ENCODE peak calls at places on chromosomes 6 and 20, in eight cellular contexts. B is breast epithelium, E is stomach, C is prostate gland, P is ovary, L is Peyer's patch, D is body of pancreas, Z is tibial nerve. H is an unnamed sample. For H3K27me3, the result is how much of the 10 kb centered on the place peaks cover.

GRCh38 chr6:135673671-135674309 is 176.2 kb upstream of the AHI1 start:
- DNase-seq in B (no peak), E (no peak), C (no peak), P (no peak), L (no peak), D (no peak), Z (no peak), H (no peak)

GRCh38 chr6:88403486-88403885 is 237.3 kb upstream of the CNR1 start:
- DNase-seq in B (no peak), E (no peak), C (no peak), P (no peak), L (no peak), D (no peak), Z (no peak), H (no peak)

GRCh38 chr6:80280258-80281010 is 174.0 kb downstream of the BCKDHB start:
- DNase-seq in B (no peak), E (no peak), C (no peak), P (no peak), L (no peak), D (no peak), Z (no peak), H (no peak)

GRCh38 chr6:42029062-42029685 is 21.1 kb upstream of the TAF8 start:
- DNase-seq in B (no peak), E (no peak), C (no peak), P (no peak), L (no peak), D (no peak), Z (no peak), H (no peak)

GRCh38 chr6:157461000-157461915 is 80.3 kb downstream of the ZDHHC14 start:
- DNase-seq in B (no peak), E (no peak), C (no peak), P (no peak), L (no peak), D (peak), Z (no peak), H (no peak)

GRCh38 chr20:25042531-25043498 is 15.1 kb downstream of the ACSS1 start:
- DNase-seq in B (no peak), E (peak), C (no peak), P (no peak), L (peak), D (no peak), Z (no peak), H (no peak)

GRCh38 chr6:4727671-4728435 is 48.4 kb upstream of the CDYL start:
- DNase-seq in B (no peak), E (no peak), C (no peak), P (no peak), L (peak), D (no peak), Z (no peak), H (no peak)

GRCh38 chr6:20853828-20854227 is 319.6 kb downstream of the CDKAL1 start:
- DNase-seq in B (no peak), E (no peak), C (no peak), P (no peak), L (no peak), D (no peak), Z (no peak), H (no peak)

GRCh38 chr6:87756858-87757257 is 54.8 kb upstream of the AKIRIN2 start:
- DNase-seq in B (no peak), E (no peak), C (no peak), P (no peak), L (no peak), D (no peak), Z (no peak), H (no peak)

GRCh38 chr6:47096233-47096887 is 54.2 kb upstream of the ADGRF1 start:
- DNase-seq in B (no peak), E (no peak), C (no peak), P (no peak), L (no peak), D (no peak), Z (no peak), H (no peak)

GRCh38 chr6:9224539-9224938 is 789.2 kb upstream of the SLC35B3 start:
- DNase-seq in B (no peak), E (no peak), C (no peak), P (no peak), L (no peak), D (no peak), Z (no peak), H (no peak)

DNA sequence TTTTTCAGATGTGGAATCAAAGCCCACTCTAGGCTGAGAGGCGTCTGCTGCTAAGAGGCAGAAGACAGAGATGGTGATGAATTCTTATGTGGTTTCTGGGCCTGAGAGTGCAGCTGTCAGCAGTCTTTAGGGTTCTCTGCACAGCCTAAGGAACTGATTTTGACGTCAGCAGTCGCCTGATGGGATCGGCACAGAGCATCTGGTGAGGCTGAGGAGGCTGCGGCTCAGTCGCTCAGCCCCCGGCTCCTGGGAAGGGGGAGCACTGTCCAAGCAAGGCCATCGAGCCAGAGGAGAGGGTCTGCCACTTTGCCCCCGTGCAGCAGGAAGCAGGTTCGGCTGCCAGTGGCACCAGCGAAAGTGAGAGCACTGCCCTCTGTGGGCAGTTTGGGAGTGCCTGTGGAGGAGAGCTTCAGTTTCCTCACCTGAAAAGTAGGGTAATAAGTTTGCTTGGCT is 92.5 kb downstream of the TCP11 start:
- DNase-seq in B (no peak), E (no peak), C (no peak), P (peak), L (peak), D (no peak), Z (no peak), H (no peak)
- TF ChIP-seq POLR2A in B (no peak), E (no peak), C (no peak), P (no peak), L (no peak), D (peak), Z (peak), H (no peak)

GRCh38 chr20:63252157-63252780 is 2.0 kb downstream of the NKAIN4 start:
- DNase-seq in B (no peak), E (no peak), C (no peak), P (no peak), L (no peak), D (no peak), Z (no peak), H (no peak)

GRCh38 chr20:63254536-63255384 is 497 bp upstream of the NKAIN4 start:
- DNase-seq in B (no peak), E (no peak), C (no peak), P (no peak), L (no peak), D (no peak), Z (no peak), H (no peak)

GRCh38 chr20:63254237-63254535 is at the start of gene NKAIN4:
- DNase-seq in B (no peak), E (no peak), C (no peak), P (no peak), L (no peak), D (no peak), Z (no peak), H (no peak)

GRCh38 chr20:63253065-63253437 is 1.2 kb downstream of the NKAIN4 start:
- DNase-seq in B (no peak), E (no peak), C (no peak), P (no peak), L (no peak), D (no peak), Z (no peak), H (no peak)

GRCh38 chr20:63253438-63254236 is 626 bp downstream of the NKAIN4 start:
- DNase-seq in B (no peak), E (no peak), C (no peak), P (no peak), L (no peak), D (no peak), Z (no peak), H (no peak)
- H3K27me3 ChIP-seq in B (under half), E (half or more), C (under half), P (under half), L (under half), D (under half), Z (under half), H (under half)

DNA sequence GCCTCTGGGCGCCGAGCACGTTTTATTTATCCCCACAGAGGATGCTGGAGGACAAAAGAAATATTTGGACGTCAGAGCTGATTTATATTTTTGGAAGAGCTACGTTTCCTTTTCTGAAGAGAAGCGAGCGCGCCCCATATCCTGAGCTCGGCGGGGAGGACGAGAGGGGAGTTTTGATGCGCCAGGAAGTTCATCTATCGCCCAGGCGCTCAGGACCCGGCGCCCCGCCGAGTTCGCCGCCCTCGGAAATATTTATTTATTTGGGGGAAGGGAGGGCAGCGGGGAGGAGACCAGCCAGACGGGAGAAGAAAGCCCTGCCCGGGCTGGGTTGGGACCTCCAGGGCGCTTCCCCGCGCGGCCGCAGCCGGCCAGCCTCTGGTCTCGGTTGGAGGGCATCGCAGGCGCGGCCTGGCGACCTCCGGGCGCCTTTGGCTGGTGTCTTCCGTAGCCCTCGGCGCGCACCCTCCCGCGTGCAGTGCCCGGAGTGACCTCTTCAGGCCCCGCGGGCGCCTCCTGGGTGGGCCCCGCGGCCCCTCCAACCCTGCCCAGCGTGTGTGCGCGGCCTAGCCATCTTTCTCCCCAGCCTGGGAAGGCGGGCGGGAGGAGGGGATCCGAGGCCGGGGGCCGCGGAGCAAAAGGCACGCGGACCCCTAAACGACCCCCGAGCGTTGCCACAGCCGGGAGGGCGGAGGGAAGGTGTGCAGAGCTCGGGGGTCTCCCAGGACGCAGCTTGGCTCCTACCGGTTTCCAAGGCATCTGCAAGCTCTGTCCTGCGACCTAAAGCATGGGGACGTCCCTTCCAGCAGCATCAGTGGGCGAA is 5.4 kb upstream of the FOXF2 start:
- DNase-seq in B (no peak), E (no peak), C (no peak), P (no peak), L (no peak), D (no peak), Z (no peak), H (no peak)
- TF ChIP-seq POLR2A in B (no peak), E (no peak), C (no peak), P (no peak), L (no peak), D (no peak), Z (no peak), H (no peak)

GRCh38 chr20:63097336-63097831 is 90.6 kb upstream of the BHLHE23 start:
- DNase-seq in B (no peak), E (no peak), C (no peak), P (no peak), L (peak), D (no peak), Z (no peak), H (no peak)
- H3K27me3 ChIP-seq in B (under half), E (half or more), C (under half), P (under half), L (under half), D (under half), Z (under half), H (under half)

GRCh38 chr20:3407426-3408250 is at the start of gene DNAAF9:
- DNase-seq in B (peak), E (peak), C (peak), P (peak), L (peak), D (peak), Z (peak), H (peak)
- TF ChIP-seq POLR2A in B (no peak), E (no peak), C (peak), P (peak), L (peak), D (peak), Z (peak), H (no peak)

DNA sequence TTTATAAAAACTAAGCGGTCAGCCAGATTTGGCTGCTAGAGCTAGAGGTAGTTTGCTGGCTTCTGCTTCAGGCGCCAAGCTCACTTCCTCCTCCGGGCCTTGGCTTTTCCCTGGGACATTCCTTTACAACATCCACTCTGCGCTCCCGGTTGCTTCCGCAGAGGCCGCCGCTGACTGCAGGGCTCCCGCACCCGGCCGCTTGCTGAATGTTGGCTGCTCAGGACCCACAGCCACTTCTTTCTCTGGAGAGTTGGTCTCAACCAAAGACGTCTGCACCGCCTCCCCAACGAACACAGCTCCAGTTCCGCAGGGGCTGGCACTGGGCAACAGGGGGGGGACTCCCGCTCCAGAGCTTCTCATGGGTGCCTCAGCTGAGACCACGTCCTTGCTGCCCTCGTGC is 282.8 kb downstream of the TFAP2C start:
- DNase-seq in B (no peak), E (no peak), C (no peak), P (no peak), L (no peak), D (no peak), Z (no peak), H (no peak)
- H3K27me3 ChIP-seq in B (under half), E (under half), C (under half), P (under half), L (under half), D (under half), Z (under half), H (under half)

GRCh38 chr6:27837636-27838512 is 74.3 kb downstream of the OR2B2 start:
- DNase-seq in B (peak), E (peak), C (peak), P (peak), L (peak), D (peak), Z (peak), H (peak)

GRCh38 chr6:27836783-27837635 is 75.2 kb downstream of the OR2B2 start:
- DNase-seq in B (no peak), E (peak), C (peak), P (peak), L (peak), D (peak), Z (peak), H (peak)

GRCh38 chr6:27836080-27836782 is 76.0 kb downstream of the OR2B2 start:
- DNase-seq in B (no peak), E (no peak), C (no peak), P (no peak), L (no peak), D (no peak), Z (no peak), H (no peak)

GRCh38 chr6:27840572-27840971 is 71.6 kb downstream of the OR2B2 start:
- DNase-seq in B (no peak), E (no peak), C (no peak), P (no peak), L (no peak), D (no peak), Z (no peak), H (no peak)

DNA sequence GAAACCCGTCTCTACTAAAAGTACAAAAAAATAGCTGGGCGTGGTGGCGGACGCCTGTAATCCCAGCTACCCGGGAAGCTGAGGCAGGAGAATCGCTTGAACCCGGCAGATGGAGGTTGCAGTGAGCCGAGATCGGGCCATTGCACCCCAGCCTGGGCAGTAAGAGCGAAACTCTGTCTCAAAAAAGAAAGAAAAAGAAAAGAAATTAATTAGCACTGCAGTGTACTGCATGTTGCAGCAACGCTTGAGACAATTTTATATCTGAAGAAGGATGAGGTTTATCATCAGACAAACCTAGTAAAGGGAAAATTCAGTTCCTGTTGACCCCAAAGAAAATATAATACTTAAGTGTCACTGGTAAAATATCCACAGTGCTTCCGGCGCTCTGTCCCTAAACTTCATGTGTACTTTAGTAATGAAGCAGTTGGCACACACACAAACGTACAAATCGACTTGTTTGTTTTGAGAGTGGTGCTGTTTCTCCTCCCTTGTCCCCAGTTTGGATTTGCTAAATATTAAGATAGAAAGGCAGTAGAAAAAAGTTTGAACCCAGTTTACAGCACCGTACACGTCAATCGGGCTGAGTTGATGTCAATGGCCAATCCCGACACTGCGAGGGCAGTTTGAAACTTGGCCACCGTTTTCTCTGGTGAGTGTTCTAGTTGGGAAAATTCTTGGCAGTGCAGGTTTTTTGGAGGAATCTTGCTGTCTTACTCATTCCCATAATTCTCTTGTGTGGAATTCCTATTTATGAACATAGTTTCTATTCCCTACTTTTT is 72.7 kb downstream of the OR2B2 start:
- DNase-seq in B (no peak), E (peak), C (peak), P (peak), L (no peak), D (peak), Z (peak), H (peak)
- TF ChIP-seq POLR2A in B (no peak), E (no peak), C (no peak), P (no peak), L (no peak), D (no peak), Z (no peak), H (no peak)

GRCh38 chr20:63258826-63259225 is 4.6 kb upstream of the NKAIN4 start:
- DNase-seq in B (no peak), E (no peak), C (no peak), P (no peak), L (no peak), D (no peak), Z (no peak), H (no peak)

GRCh38 chr20:63260521-63260920 is 6.3 kb upstream of the NKAIN4 start:
- DNase-seq in B (no peak), E (no peak), C (no peak), P (no peak), L (no peak), D (no peak), Z (no peak), H (no peak)

GRCh38 chr20:63261808-63262528 is 7.7 kb upstream of the NKAIN4 start:
- DNase-seq in B (no peak), E (no peak), C (no peak), P (no peak), L (no peak), D (no peak), Z (no peak), H (no peak)

GRCh38 chr20:63260943-63261807 is 6.9 kb upstream of the NKAIN4 start:
- DNase-seq in B (no peak), E (no peak), C (no peak), P (no peak), L (no peak), D (no peak), Z (no peak), H (no peak)

DNA sequence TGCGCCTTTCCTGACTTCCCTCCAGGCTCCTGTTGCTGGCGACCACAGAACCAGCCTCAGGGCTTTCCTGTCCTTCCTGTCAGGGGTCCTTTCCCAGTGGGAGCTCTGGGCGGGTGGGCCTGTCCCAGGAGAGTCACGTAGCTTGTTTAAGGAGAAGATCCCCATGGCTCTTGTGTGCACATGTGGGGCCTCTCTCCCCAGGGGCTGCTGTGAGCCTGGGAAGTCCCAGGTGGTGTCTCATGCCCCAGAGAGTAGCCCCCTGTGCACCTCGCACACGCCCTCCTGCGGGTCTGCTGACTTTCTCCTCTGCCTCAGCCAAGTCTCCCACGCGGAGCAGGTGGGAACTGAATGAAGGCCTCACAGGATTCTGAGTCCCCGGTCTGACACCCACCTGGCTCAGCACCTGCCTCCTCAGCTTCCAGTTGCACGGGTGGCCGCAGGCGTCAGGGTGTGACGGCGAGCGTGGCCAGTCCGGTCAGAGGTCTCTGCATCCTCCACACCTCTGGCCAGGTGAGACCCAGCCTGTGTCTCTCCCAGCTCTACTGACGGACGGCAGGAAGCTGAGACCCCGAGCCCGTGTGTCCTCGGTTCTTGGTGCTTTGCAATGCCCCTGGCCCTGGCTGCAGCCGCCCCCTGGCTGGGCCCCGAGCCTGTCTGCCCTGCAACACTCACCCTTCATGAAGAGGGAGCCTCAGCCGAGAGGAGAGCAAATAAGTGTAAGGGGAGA is 5.6 kb upstream of the NKAIN4 start:
- DNase-seq in B (no peak), E (no peak), C (no peak), P (no peak), L (no peak), D (no peak), Z (no peak), H (no peak)
- H3K27me3 ChIP-seq in B (under half), E (half or more), C (under half), P (under half), L (under half), D (under half), Z (under half), H (under half)

DNA sequence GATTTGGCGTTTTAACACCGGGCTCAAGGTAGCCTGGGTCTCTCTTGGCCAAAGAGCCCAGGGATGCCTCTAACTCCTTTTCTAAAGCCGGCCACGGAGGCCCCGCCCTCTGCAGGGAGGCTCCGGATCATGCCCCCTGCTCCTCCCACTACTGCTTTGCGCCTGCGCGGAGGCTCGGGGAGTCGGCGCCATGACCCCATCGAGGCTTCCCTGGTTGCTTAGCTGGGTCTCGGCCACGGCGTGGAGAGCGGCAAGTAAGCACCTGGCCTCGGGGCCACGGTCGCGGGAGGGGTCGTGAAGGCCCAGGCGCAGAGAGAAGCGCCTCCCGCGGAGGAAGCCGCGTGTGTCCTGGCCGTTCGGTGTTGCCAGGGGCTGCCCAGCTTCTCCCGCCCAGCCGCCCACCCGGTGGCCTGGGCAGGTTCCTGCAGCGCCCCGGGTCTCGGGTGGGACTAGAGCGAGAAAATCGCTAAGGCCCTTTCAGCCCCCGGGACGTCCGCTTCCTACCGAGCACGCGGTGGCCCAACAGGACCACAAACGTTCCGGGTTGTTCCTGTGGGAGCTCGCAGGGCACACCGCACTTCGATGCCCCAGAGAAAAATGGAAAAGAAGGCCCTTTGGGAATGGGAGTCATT is at the start of gene SDHAF4:
- DNase-seq in B (peak), E (peak), C (peak), P (peak), L (peak), D (peak), Z (peak), H (peak)
- TF ChIP-seq POLR2A in B (peak), E (no peak), C (peak), P (peak), L (peak), D (peak), Z (peak), H (peak)

H was measured in uterus.